ENCODE peak calls at places on chromosomes 6 and 20, in six cellular contexts. One of them, this sample, is unnamed.

GRCh38 chr20:20362774-20363435 is 5.0 kb upstream of the INSM1 start:
- DNase-seq in stimulated activated CD4-positive, alpha-beta T cell treated with anti-CD3 and anti-CD28 coated beads, Interleukin-15, amount 100 ng/mL, for 1 hour: no peak
- DNase-seq in GM12865: no peak
- DNase-seq in activated T-helper 9 cell treated with anti-CD3 and anti-CD28 coated beads, Interleukin-2, amount 50 U/mL, for 16 hours: no peak
- DNase-seq in neural crest cell: peak; percentile 30
- DNase-seq in A172: no peak
- DNase-seq in this sample: no peak

GRCh38 chr6:123658848-123659247 is 22.1 kb upstream of the TRDN start:
- DNase-seq in stimulated activated CD4-positive, alpha-beta T cell treated with anti-CD3 and anti-CD28 coated beads, Interleukin-15, amount 100 ng/mL, for 1 hour: no peak
- DNase-seq in A172: no peak
- DNase-seq in neural crest cell: no peak
- DNase-seq in activated T-helper 9 cell treated with anti-CD3 and anti-CD28 coated beads, Interleukin-2, amount 50 U/mL, for 16 hours: no peak
- DNase-seq in GM12865: no peak
- DNase-seq in this sample: no peak

GRCh38 chr6:90068835-90069478 is 174.7 kb downstream of the GJA10 start:
- DNase-seq in A172: peak; percentile 33
- DNase-seq in stimulated activated CD4-positive, alpha-beta T cell treated with anti-CD3 and anti-CD28 coated beads, Interleukin-15, amount 100 ng/mL, for 1 hour: no peak
- DNase-seq in neural crest cell: no peak
- DNase-seq in activated T-helper 9 cell treated with anti-CD3 and anti-CD28 coated beads, Interleukin-2, amount 50 U/mL, for 16 hours: no peak
- DNase-seq in GM12865: no peak
- DNase-seq in this sample: peak; percentile 19

GRCh38 chr6:21135484-21136005 is 458.0 kb upstream of the SOX4 start:
- DNase-seq in activated T-helper 9 cell treated with anti-CD3 and anti-CD28 coated beads, Interleukin-2, amount 50 U/mL, for 16 hours: no peak
- DNase-seq in stimulated activated CD4-positive, alpha-beta T cell treated with anti-CD3 and anti-CD28 coated beads, Interleukin-15, amount 100 ng/mL, for 1 hour: no peak
- DNase-seq in neural crest cell: no peak
- DNase-seq in A172: no peak
- DNase-seq in GM12865: no peak
- DNase-seq in this sample: no peak

GRCh38 chr6:106757722-106758467 is 128.5 kb downstream of the QRSL1 start:
- DNase-seq in GM12865: peak; percentile 9
- DNase-seq in A172: no peak
- DNase-seq in activated T-helper 9 cell treated with anti-CD3 and anti-CD28 coated beads, Interleukin-2, amount 50 U/mL, for 16 hours: no peak
- DNase-seq in stimulated activated CD4-positive, alpha-beta T cell treated with anti-CD3 and anti-CD28 coated beads, Interleukin-15, amount 100 ng/mL, for 1 hour: no peak
- DNase-seq in neural crest cell: no peak
- DNase-seq in this sample: no peak

GRCh38 chr6:81487489-81487888 is 265.0 kb downstream of the TENT5A start:
- DNase-seq in stimulated activated CD4-positive, alpha-beta T cell treated with anti-CD3 and anti-CD28 coated beads, Interleukin-15, amount 100 ng/mL, for 1 hour: no peak
- DNase-seq in activated T-helper 9 cell treated with anti-CD3 and anti-CD28 coated beads, Interleukin-2, amount 50 U/mL, for 16 hours: no peak
- DNase-seq in GM12865: no peak
- DNase-seq in neural crest cell: no peak
- DNase-seq in A172: peak; percentile 13
- DNase-seq in this sample: peak; percentile 63

GRCh38 chr6:28888097-28888496 is 35.7 kb downstream of the TRIM27 start:
- DNase-seq in GM12865: no peak
- DNase-seq in activated T-helper 9 cell treated with anti-CD3 and anti-CD28 coated beads, Interleukin-2, amount 50 U/mL, for 16 hours: no peak
- DNase-seq in stimulated activated CD4-positive, alpha-beta T cell treated with anti-CD3 and anti-CD28 coated beads, Interleukin-15, amount 100 ng/mL, for 1 hour: no peak
- DNase-seq in A172: no peak
- DNase-seq in neural crest cell: no peak
- DNase-seq in this sample: no peak

GRCh38 chr6:162868397-162868796 is 140.6 kb downstream of the PACRG start:
- DNase-seq in stimulated activated CD4-positive, alpha-beta T cell treated with anti-CD3 and anti-CD28 coated beads, Interleukin-15, amount 100 ng/mL, for 1 hour: no peak
- DNase-seq in A172: no peak
- DNase-seq in GM12865: no peak
- DNase-seq in neural crest cell: no peak
- DNase-seq in activated T-helper 9 cell treated with anti-CD3 and anti-CD28 coated beads, Interleukin-2, amount 50 U/mL, for 16 hours: no peak
- DNase-seq in this sample: no peak

GRCh38 chr6:148583631-148584030 is 163.2 kb upstream of the UST start:
- DNase-seq in neural crest cell: no peak
- DNase-seq in activated T-helper 9 cell treated with anti-CD3 and anti-CD28 coated beads, Interleukin-2, amount 50 U/mL, for 16 hours: no peak
- DNase-seq in GM12865: no peak
- DNase-seq in A172: no peak
- DNase-seq in stimulated activated CD4-positive, alpha-beta T cell treated with anti-CD3 and anti-CD28 coated beads, Interleukin-15, amount 100 ng/mL, for 1 hour: no peak
- DNase-seq in this sample: no peak

GRCh38 chr6:108653864-108654402 is 93.2 kb downstream of the FOXO3 start:
- DNase-seq in neural crest cell: no peak
- DNase-seq in GM12865: no peak
- DNase-seq in activated T-helper 9 cell treated with anti-CD3 and anti-CD28 coated beads, Interleukin-2, amount 50 U/mL, for 16 hours: no peak
- DNase-seq in A172: no peak
- DNase-seq in stimulated activated CD4-positive, alpha-beta T cell treated with anti-CD3 and anti-CD28 coated beads, Interleukin-15, amount 100 ng/mL, for 1 hour: no peak
- DNase-seq in this sample: peak; percentile 88

GRCh38 chr6:127119361-127120108 is 1.1 kb downstream of the RSPO3 start:
- DNase-seq in stimulated activated CD4-positive, alpha-beta T cell treated with anti-CD3 and anti-CD28 coated beads, Interleukin-15, amount 100 ng/mL, for 1 hour: no peak
- DNase-seq in activated T-helper 9 cell treated with anti-CD3 and anti-CD28 coated beads, Interleukin-2, amount 50 U/mL, for 16 hours: no peak
- DNase-seq in neural crest cell: peak; percentile 18
- DNase-seq in GM12865: peak; percentile 54
- DNase-seq in A172: no peak
- DNase-seq in this sample: no peak

GRCh38 chr20:6744805-6745204 is 22.7 kb upstream of the BMP2 start:
- DNase-seq in A172: no peak
- DNase-seq in activated T-helper 9 cell treated with anti-CD3 and anti-CD28 coated beads, Interleukin-2, amount 50 U/mL, for 16 hours: no peak
- DNase-seq in GM12865: no peak
- DNase-seq in neural crest cell: no peak
- DNase-seq in stimulated activated CD4-positive, alpha-beta T cell treated with anti-CD3 and anti-CD28 coated beads, Interleukin-15, amount 100 ng/mL, for 1 hour: no peak
- DNase-seq in this sample: no peak

GRCh38 chr20:6623989-6624388 is 143.5 kb upstream of the BMP2 start:
- DNase-seq in stimulated activated CD4-positive, alpha-beta T cell treated with anti-CD3 and anti-CD28 coated beads, Interleukin-15, amount 100 ng/mL, for 1 hour: no peak
- DNase-seq in activated T-helper 9 cell treated with anti-CD3 and anti-CD28 coated beads, Interleukin-2, amount 50 U/mL, for 16 hours: no peak
- DNase-seq in GM12865: peak; percentile 18
- DNase-seq in neural crest cell: no peak
- DNase-seq in A172: no peak
- DNase-seq in this sample: no peak

GRCh38 chr6:11769816-11770545 is 8.6 kb downstream of the ADTRP start:
- DNase-seq in A172: peak; percentile 20
- DNase-seq in activated T-helper 9 cell treated with anti-CD3 and anti-CD28 coated beads, Interleukin-2, amount 50 U/mL, for 16 hours: no peak
- DNase-seq in neural crest cell: no peak
- DNase-seq in stimulated activated CD4-positive, alpha-beta T cell treated with anti-CD3 and anti-CD28 coated beads, Interleukin-15, amount 100 ng/mL, for 1 hour: no peak
- DNase-seq in GM12865: no peak
- DNase-seq in this sample: no peak

GRCh38 chr20:57432480-57432873 is 41.3 kb downstream of the RBM38 start:
- DNase-seq in A172: no peak
- DNase-seq in stimulated activated CD4-positive, alpha-beta T cell treated with anti-CD3 and anti-CD28 coated beads, Interleukin-15, amount 100 ng/mL, for 1 hour: no peak
- DNase-seq in neural crest cell: no peak
- DNase-seq in GM12865: no peak
- DNase-seq in activated T-helper 9 cell treated with anti-CD3 and anti-CD28 coated beads, Interleukin-2, amount 50 U/mL, for 16 hours: no peak
- DNase-seq in this sample: no peak

GRCh38 chr20:57840066-57840465 is 130.3 kb upstream of the PMEPA1 start:
- DNase-seq in activated T-helper 9 cell treated with anti-CD3 and anti-CD28 coated beads, Interleukin-2, amount 50 U/mL, for 16 hours: no peak
- DNase-seq in stimulated activated CD4-positive, alpha-beta T cell treated with anti-CD3 and anti-CD28 coated beads, Interleukin-15, amount 100 ng/mL, for 1 hour: no peak
- DNase-seq in A172: no peak
- DNase-seq in neural crest cell: no peak
- DNase-seq in GM12865: no peak
- DNase-seq in this sample: no peak

GRCh38 chr6:139828751-139829519 is 454.5 kb upstream of the CITED2 start:
- DNase-seq in GM12865: no peak
- DNase-seq in stimulated activated CD4-positive, alpha-beta T cell treated with anti-CD3 and anti-CD28 coated beads, Interleukin-15, amount 100 ng/mL, for 1 hour: no peak
- DNase-seq in A172: no peak
- DNase-seq in activated T-helper 9 cell treated with anti-CD3 and anti-CD28 coated beads, Interleukin-2, amount 50 U/mL, for 16 hours: no peak
- DNase-seq in neural crest cell: no peak
- DNase-seq in this sample: peak; percentile 23

GRCh38 chr6:105740946-105741605 is 338.2 kb upstream of the PREP start:
- DNase-seq in A172: no peak
- DNase-seq in activated T-helper 9 cell treated with anti-CD3 and anti-CD28 coated beads, Interleukin-2, amount 50 U/mL, for 16 hours: no peak
- DNase-seq in GM12865: no peak
- DNase-seq in neural crest cell: no peak
- DNase-seq in stimulated activated CD4-positive, alpha-beta T cell treated with anti-CD3 and anti-CD28 coated beads, Interleukin-15, amount 100 ng/mL, for 1 hour: no peak
- DNase-seq in this sample: no peak

GRCh38 chr6:3759656-3760245 is 8.2 kb upstream of the PXDC1 start:
- DNase-seq in activated T-helper 9 cell treated with anti-CD3 and anti-CD28 coated beads, Interleukin-2, amount 50 U/mL, for 16 hours: no peak
- DNase-seq in GM12865: no peak
- DNase-seq in neural crest cell: no peak
- DNase-seq in A172: peak; percentile 21
- DNase-seq in stimulated activated CD4-positive, alpha-beta T cell treated with anti-CD3 and anti-CD28 coated beads, Interleukin-15, amount 100 ng/mL, for 1 hour: no peak
- DNase-seq in this sample: peak; percentile 91

GRCh38 chr6:82908661-82909060 is 157.0 kb downstream of the UBE3D start:
- DNase-seq in A172: no peak
- DNase-seq in neural crest cell: no peak
- DNase-seq in stimulated activated CD4-positive, alpha-beta T cell treated with anti-CD3 and anti-CD28 coated beads, Interleukin-15, amount 100 ng/mL, for 1 hour: no peak
- DNase-seq in activated T-helper 9 cell treated with anti-CD3 and anti-CD28 coated beads, Interleukin-2, amount 50 U/mL, for 16 hours: no peak
- DNase-seq in GM12865: no peak
- DNase-seq in this sample: no peak

GRCh38 chr20:24990810-24991252 is 1.7 kb downstream of the APMAP start:
- DNase-seq in GM12865: no peak
- DNase-seq in stimulated activated CD4-positive, alpha-beta T cell treated with anti-CD3 and anti-CD28 coated beads, Interleukin-15, amount 100 ng/mL, for 1 hour: no peak
- DNase-seq in A172: no peak
- DNase-seq in activated T-helper 9 cell treated with anti-CD3 and anti-CD28 coated beads, Interleukin-2, amount 50 U/mL, for 16 hours: no peak
- DNase-seq in neural crest cell: no peak
- DNase-seq in this sample: no peak

GRCh38 chr6:53432318-53433161 is 83.8 kb upstream of the ELOVL5 start:
- DNase-seq in neural crest cell: no peak
- DNase-seq in stimulated activated CD4-positive, alpha-beta T cell treated with anti-CD3 and anti-CD28 coated beads, Interleukin-15, amount 100 ng/mL, for 1 hour: no peak
- DNase-seq in activated T-helper 9 cell treated with anti-CD3 and anti-CD28 coated beads, Interleukin-2, amount 50 U/mL, for 16 hours: no peak
- DNase-seq in GM12865: no peak
- DNase-seq in A172: peak; percentile 13
- DNase-seq in this sample: peak; percentile 84

GRCh38 chr20:445514-446336 is 16.6 kb downstream of the TBC1D20 start:
- DNase-seq in GM12865: no peak
- DNase-seq in activated T-helper 9 cell treated with anti-CD3 and anti-CD28 coated beads, Interleukin-2, amount 50 U/mL, for 16 hours: no peak
- DNase-seq in A172: no peak
- DNase-seq in neural crest cell: no peak
- DNase-seq in stimulated activated CD4-positive, alpha-beta T cell treated with anti-CD3 and anti-CD28 coated beads, Interleukin-15, amount 100 ng/mL, for 1 hour: no peak
- DNase-seq in this sample: no peak

GRCh38 chr6:125927761-125928160 is 28.8 kb upstream of the HINT3 start:
- DNase-seq in stimulated activated CD4-positive, alpha-beta T cell treated with anti-CD3 and anti-CD28 coated beads, Interleukin-15, amount 100 ng/mL, for 1 hour: no peak
- DNase-seq in GM12865: no peak
- DNase-seq in neural crest cell: no peak
- DNase-seq in activated T-helper 9 cell treated with anti-CD3 and anti-CD28 coated beads, Interleukin-2, amount 50 U/mL, for 16 hours: no peak
- DNase-seq in A172: no peak
- DNase-seq in this sample: no peak

GRCh38 chr6:105817961-105818360 is 268.2 kb upstream of the PRDM1 start:
- DNase-seq in A172: no peak
- DNase-seq in stimulated activated CD4-positive, alpha-beta T cell treated with anti-CD3 and anti-CD28 coated beads, Interleukin-15, amount 100 ng/mL, for 1 hour: no peak
- DNase-seq in GM12865: no peak
- DNase-seq in activated T-helper 9 cell treated with anti-CD3 and anti-CD28 coated beads, Interleukin-2, amount 50 U/mL, for 16 hours: no peak
- DNase-seq in neural crest cell: no peak
- DNase-seq in this sample: no peak

GRCh38 chr6:139204978-139205377 is 70.1 kb downstream of the HECA start:
- DNase-seq in stimulated activated CD4-positive, alpha-beta T cell treated with anti-CD3 and anti-CD28 coated beads, Interleukin-15, amount 100 ng/mL, for 1 hour: no peak
- DNase-seq in activated T-helper 9 cell treated with anti-CD3 and anti-CD28 coated beads, Interleukin-2, amount 50 U/mL, for 16 hours: no peak
- DNase-seq in A172: no peak
- DNase-seq in neural crest cell: no peak
- DNase-seq in GM12865: no peak
- DNase-seq in this sample: no peak

GRCh38 chr6:63677282-63677681 is 41.7 kb downstream of the PHF3 start:
- DNase-seq in A172: no peak
- DNase-seq in neural crest cell: no peak
- DNase-seq in stimulated activated CD4-positive, alpha-beta T cell treated with anti-CD3 and anti-CD28 coated beads, Interleukin-15, amount 100 ng/mL, for 1 hour: no peak
- DNase-seq in activated T-helper 9 cell treated with anti-CD3 and anti-CD28 coated beads, Interleukin-2, amount 50 U/mL, for 16 hours: no peak
- DNase-seq in GM12865: no peak
- DNase-seq in this sample: peak; percentile 54

GRCh38 chr6:31736768-31737314 is 511 bp upstream of the CLIC1 start:
- DNase-seq in stimulated activated CD4-positive, alpha-beta T cell treated with anti-CD3 and anti-CD28 coated beads, Interleukin-15, amount 100 ng/mL, for 1 hour: no peak
- DNase-seq in A172: no peak
- DNase-seq in GM12865: no peak
- DNase-seq in neural crest cell: no peak
- DNase-seq in activated T-helper 9 cell treated with anti-CD3 and anti-CD28 coated beads, Interleukin-2, amount 50 U/mL, for 16 hours: no peak
- DNase-seq in this sample: no peak

GRCh38 chr20:7348253-7348652 is 580.8 kb downstream of the BMP2 start:
- DNase-seq in GM12865: no peak
- DNase-seq in A172: no peak
- DNase-seq in stimulated activated CD4-positive, alpha-beta T cell treated with anti-CD3 and anti-CD28 coated beads, Interleukin-15, amount 100 ng/mL, for 1 hour: no peak
- DNase-seq in neural crest cell: no peak
- DNase-seq in activated T-helper 9 cell treated with anti-CD3 and anti-CD28 coated beads, Interleukin-2, amount 50 U/mL, for 16 hours: no peak
- DNase-seq in this sample: no peak

GRCh38 chr6:126788961-126789365 is 329.5 kb upstream of the RSPO3 start:
- DNase-seq in neural crest cell: no peak
- DNase-seq in GM12865: no peak
- DNase-seq in stimulated activated CD4-positive, alpha-beta T cell treated with anti-CD3 and anti-CD28 coated beads, Interleukin-15, amount 100 ng/mL, for 1 hour: no peak
- DNase-seq in activated T-helper 9 cell treated with anti-CD3 and anti-CD28 coated beads, Interleukin-2, amount 50 U/mL, for 16 hours: no peak
- DNase-seq in A172: no peak
- DNase-seq in this sample: no peak

GRCh38 chr6:121767254-121767653 is 331.8 kb downstream of the GJA1 start:
- DNase-seq in A172: no peak
- DNase-seq in GM12865: no peak
- DNase-seq in neural crest cell: no peak
- DNase-seq in activated T-helper 9 cell treated with anti-CD3 and anti-CD28 coated beads, Interleukin-2, amount 50 U/mL, for 16 hours: no peak
- DNase-seq in stimulated activated CD4-positive, alpha-beta T cell treated with anti-CD3 and anti-CD28 coated beads, Interleukin-15, amount 100 ng/mL, for 1 hour: no peak
- DNase-seq in this sample: no peak

GRCh38 chr6:33577106-33577535 is 3.0 kb downstream of the BAK1 start:
- DNase-seq in activated T-helper 9 cell treated with anti-CD3 and anti-CD28 coated beads, Interleukin-2, amount 50 U/mL, for 16 hours: no peak
- DNase-seq in stimulated activated CD4-positive, alpha-beta T cell treated with anti-CD3 and anti-CD28 coated beads, Interleukin-15, amount 100 ng/mL, for 1 hour: no peak
- DNase-seq in GM12865: no peak
- DNase-seq in neural crest cell: no peak
- DNase-seq in A172: peak; percentile 33
- DNase-seq in this sample: peak; percentile 34

GRCh38 chr6:127120787-127121636 is 2.5 kb downstream of the RSPO3 start:
- DNase-seq in A172: peak; percentile 38
- DNase-seq in GM12865: peak; percentile 85
- DNase-seq in neural crest cell: peak; percentile 86
- DNase-seq in stimulated activated CD4-positive, alpha-beta T cell treated with anti-CD3 and anti-CD28 coated beads, Interleukin-15, amount 100 ng/mL, for 1 hour: no peak
- DNase-seq in activated T-helper 9 cell treated with anti-CD3 and anti-CD28 coated beads, Interleukin-2, amount 50 U/mL, for 16 hours: no peak
- DNase-seq in this sample: peak; percentile 81

GRCh38 chr6:52253494-52253893 is 9.2 kb upstream of the IL17F start:
- DNase-seq in neural crest cell: no peak
- DNase-seq in A172: no peak
- DNase-seq in stimulated activated CD4-positive, alpha-beta T cell treated with anti-CD3 and anti-CD28 coated beads, Interleukin-15, amount 100 ng/mL, for 1 hour: no peak
- DNase-seq in GM12865: peak; percentile 26
- DNase-seq in activated T-helper 9 cell treated with anti-CD3 and anti-CD28 coated beads, Interleukin-2, amount 50 U/mL, for 16 hours: no peak
- DNase-seq in this sample: no peak